ENCODE peak calls at places on chromosomes 3 and 15, in four cellular contexts. W, T, Q and L are unnamed samples.

GRCh38 chr3:126546013-126546412 is 12.7 kb downstream of the C3orf22 start:
- DNase-seq in T (peak; percentile 2), W (no peak), Q (no peak), L (no peak)

GRCh38 chr3:106013971-106014370 is 145.2 kb upstream of the CBLB start:
- DNase-seq in Q (no peak), T (no peak), W (no peak), L (no peak)

GRCh38 chr3:169348981-169349942 is 314.2 kb downstream of the MECOM start:
- DNase-seq in W (no peak), Q (no peak), T (no peak), L (no peak)

GRCh38 chr3:101038393-101038792 is 45.2 kb upstream of the ABI3BP start:
- DNase-seq in Q (no peak), T (no peak), W (no peak), L (no peak)

GRCh38 chr3:16134173-16134928 is 40.1 kb upstream of the GALNT15 start:
- DNase-seq in W (no peak), T (no peak), Q (no peak), L (no peak)

GRCh38 chr15:74716647-74717046 is 8.7 kb downstream of the CYP1A1 start:
- DNase-seq in Q (no peak), T (no peak), W (peak; percentile 52), L (no peak)

GRCh38 chr3:167406876-167407492 is 26.9 kb upstream of the ZBBX start:
- DNase-seq in W (peak; percentile 56), T (peak; percentile 50), Q (no peak), L (no peak)

GRCh38 chr3:98482717-98483482 is 14.6 kb upstream of the OR5K2 start:
- DNase-seq in Q (no peak), W (no peak), T (no peak), L (no peak)

GRCh38 chr3:42070089-42070885 is 20.9 kb upstream of the TRAK1 start:
- DNase-seq in W (no peak), Q (no peak), T (no peak), L (no peak)

GRCh38 chr15:43550527-43551363 is 33.3 kb downstream of the MAP1A start:
- DNase-seq in T (no peak), W (no peak), Q (no peak), L (no peak)

GRCh38 chr3:170205302-170205701 is 16.9 kb upstream of the PRKCI start:
- DNase-seq in Q (no peak), T (no peak), W (no peak), L (no peak)

GRCh38 chr3:186509423-186509822 is 34.8 kb downstream of the CRYGS start:
- DNase-seq in Q (no peak), W (no peak), T (no peak), L (no peak)

GRCh38 chr15:74243431-74243830 is 7.3 kb downstream of the CCDC33 start:
- DNase-seq in T (peak; percentile 39), W (no peak), Q (no peak), L (no peak)

GRCh38 chr3:142279965-142280590 is 54.7 kb upstream of the GK5 start:
- DNase-seq in T (peak; percentile 73), W (peak; percentile 75), Q (no peak), L (peak; percentile 38)

GRCh38 chr3:134742202-134742601 is 52.9 kb upstream of the EPHB1 start:
- DNase-seq in T (no peak), W (no peak), Q (no peak), L (no peak)

GRCh38 chr3:142445816-142446254 is 2.0 kb downstream of the XRN1 start:
- DNase-seq in T (no peak), W (peak; percentile 12), Q (no peak), L (no peak)

GRCh38 chr3:192907784-192908183 is 9.9 kb downstream of the MB21D2 start:
- DNase-seq in W (no peak), Q (no peak), T (no peak), L (no peak)

GRCh38 chr3:11328196-11328945 is 56.2 kb downstream of the ATG7 start:
- DNase-seq in T (no peak), Q (no peak), W (no peak), L (no peak)

GRCh38 chr3:27616031-27616430 is 106.1 kb downstream of the EOMES start:
- DNase-seq in Q (no peak), T (no peak), W (no peak), L (no peak)

GRCh38 chr3:14549256-14549931 is 9.3 kb upstream of the GRIP2 start:
- DNase-seq in T (no peak), Q (peak; percentile 41), W (peak; percentile 18), L (no peak)

GRCh38 chr3:96986241-96986640 is 171.8 kb downstream of the EPHA6 start:
- DNase-seq in T (no peak), Q (no peak), W (no peak), L (no peak)

GRCh38 chr3:99256788-99257187 is 355.3 kb upstream of the DCBLD2 start:
- DNase-seq in Q (no peak), W (no peak), T (no peak), L (no peak)

GRCh38 chr15:77804210-77804609 is 171.5 kb upstream of the LINGO1 start:
- DNase-seq in W (no peak), T (no peak), Q (no peak), L (peak; percentile 40)

GRCh38 chr15:90860942-90861675 is 7.3 kb upstream of the FURIN start:
- DNase-seq in Q (no peak), W (peak; percentile 94), T (no peak), L (no peak)

GRCh38 chr3:8705575-8705974 is 28.0 kb upstream of the CAV3 start:
- DNase-seq in Q (no peak), W (no peak), T (no peak), L (no peak)

GRCh38 chr15:61195116-61196002 is 33.7 kb downstream of the RORA start:
- DNase-seq in T (no peak), W (peak; percentile 23), Q (no peak), L (no peak)

GRCh38 chr15:49741721-49742120 is 120.9 kb downstream of the DTWD1 start:
- DNase-seq in Q (no peak), T (no peak), W (no peak), L (peak; percentile 28)

GRCh38 chr15:35657679-35658201 is 111.8 kb upstream of the DPH6 start:
- DNase-seq in W (no peak), Q (no peak), T (no peak), L (no peak)

GRCh38 chr3:45660567-45660901 is 28.7 kb upstream of the SACM1L start:
- DNase-seq in T (no peak), W (no peak), Q (no peak), L (no peak)

GRCh38 chr3:160886421-160886820 is 130.4 kb downstream of the PPM1L start:
- DNase-seq in Q (no peak), W (no peak), T (no peak), L (no peak)

GRCh38 chr3:60792287-60792852 is 458.9 kb downstream of the FHIT start:
- DNase-seq in T (no peak), Q (no peak), W (no peak), L (no peak)

GRCh38 chr15:34436956-34437442 is 609 bp downstream of the GOLGA8A start:
- DNase-seq in T (no peak), Q (no peak), W (peak; percentile 3), L (peak; percentile 50)

GRCh38 chr3:46628980-46629379 is 16.7 kb downstream of the FAM240A start:
- DNase-seq in Q (no peak), W (no peak), T (no peak), L (no peak)

GRCh38 chr15:67413770-67414429 is 107.0 kb upstream of the C15orf61 start:
- DNase-seq in Q (no peak), T (no peak), W (peak; percentile 35), L (no peak)

GRCh38 chr15:91632176-91632575 is 221.3 kb upstream of the SLCO3A1 start:
- DNase-seq in W (no peak), T (no peak), Q (no peak), L (no peak)

GRCh38 chr3:195446359-195446758 is 3.5 kb upstream of the ACAP2 start:
- DNase-seq in Q (no peak), T (no peak), W (no peak), L (no peak)
- H3K4me1 ChIP-seq in Q (no peaks in the 10 kb centered on the region), T (peaks cover 6% of the 10 kb centered on the region), W (peaks cover 41% of the 10 kb centered on the region), L (peaks cover 9% of the 10 kb centered on the region)

DNA sequence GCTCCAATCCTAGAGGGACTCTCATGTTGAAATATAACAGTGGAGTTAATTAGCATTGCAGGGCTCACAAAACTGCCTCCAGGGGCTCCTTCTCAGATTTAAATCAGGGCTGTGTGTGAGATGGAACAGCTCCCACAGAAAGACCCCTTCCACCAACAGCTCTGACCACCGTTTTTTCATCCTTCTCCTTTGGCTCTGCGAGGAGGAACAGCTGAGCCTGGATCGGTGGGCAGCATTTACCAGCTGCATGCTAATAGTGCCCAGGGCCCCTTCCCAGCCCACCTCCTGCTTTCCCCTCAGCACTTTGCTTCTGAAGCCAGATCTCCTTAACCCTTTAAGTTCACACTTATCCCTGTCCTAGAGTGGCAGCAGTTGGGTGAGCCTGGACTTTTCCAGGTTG is 119.2 kb upstream of the UBE2E1 start:
- DNase-seq in Q (no peak), T (no peak), W (no peak), L (no peak)
- H3K27ac ChIP-seq in Q (no peak overlapping the region), T (no peak overlapping the region), W (no peak overlapping the region), L (no peak overlapping the region)

GRCh38 chr15:72751751-72752455 is 31.7 kb downstream of the ADPGK start:
- DNase-seq in Q (no peak), W (no peak), T (peak; percentile 23), L (no peak)
- TF ChIP-seq POLR2A in Q (no peak), W (no peak), T (no peak), L (no peak)

GRCh38 chr3:129602309-129602708 is 4.2 kb downstream of the PLXND1 start:
- DNase-seq in Q (no peak), W (no peak), T (no peak), L (no peak)
- H3K4me1 ChIP-seq in Q (no peaks in the 10 kb centered on the region), W (peaks cover 74% of the 10 kb centered on the region), T (peaks cover 12% of the 10 kb centered on the region), L (peaks cover 40% of the 10 kb centered on the region)

GRCh38 chr15:70063992-70064379 is 33.7 kb downstream of the TLE3 start:
- DNase-seq in Q (no peak), T (no peak), W (no peak), L (no peak)

GRCh38 chr15:70063284-70063991 is 34.3 kb downstream of the TLE3 start:
- DNase-seq in W (no peak), Q (no peak), T (no peak), L (no peak)

GRCh38 chr15:70061696-70062270 is 35.9 kb downstream of the TLE3 start:
- DNase-seq in Q (no peak), T (no peak), W (no peak), L (peak; percentile 23)

GRCh38 chr15:70061086-70061370 is 36.7 kb downstream of the TLE3 start:
- DNase-seq in W (no peak), Q (no peak), T (no peak), L (no peak)

DNA sequence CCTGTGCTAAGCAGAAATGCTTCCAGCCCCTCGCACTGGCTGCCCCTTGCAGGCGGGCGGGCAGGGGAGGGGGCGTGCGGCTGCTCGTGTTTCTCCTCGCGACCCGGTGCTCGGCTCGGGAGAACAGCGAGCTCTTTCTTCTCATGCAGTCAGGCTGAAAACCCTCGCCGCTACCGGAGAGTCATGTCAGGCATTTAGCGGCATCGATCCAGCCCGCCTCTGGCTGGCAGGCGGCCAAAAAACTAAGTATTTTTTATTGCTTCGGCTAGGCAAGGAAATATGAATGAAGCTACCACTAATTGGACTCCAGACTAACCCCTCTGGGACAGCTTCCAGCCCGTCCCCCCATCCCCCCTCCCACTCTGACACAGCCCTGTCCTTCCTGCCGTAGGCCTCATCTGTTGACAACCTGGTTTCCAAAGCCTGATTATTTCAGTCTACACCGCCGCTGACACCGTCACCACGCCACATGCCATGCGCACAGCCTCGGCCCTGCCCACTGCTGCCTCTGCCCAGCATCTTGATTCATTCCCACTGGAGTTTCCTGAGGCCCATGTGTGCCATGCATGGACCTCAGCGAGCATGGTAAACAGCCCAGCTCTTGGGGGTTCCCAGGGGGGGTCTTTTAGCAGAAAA is 35.3 kb downstream of the TLE3 start:
- DNase-seq in W (no peak), Q (no peak), T (peak; percentile 62), L (peak; percentile 69)
- H3K27ac ChIP-seq in W (no peak overlapping the region), Q (no peak overlapping the region), T (peak overlapping the region; percentile 1), L (no peak overlapping the region)